ENCODE peak calls at places on chromosomes 16 and 17, in eight cellular contexts. K is LoVo, Y is pancreas, E is GM13976, L is mesothelial cell of epicardium, B is cardiac muscle cell, R is PC-3, F is MG63. M is an unnamed sample.

GRCh38 chr17:14334919-14335318 is 34.0 kb downstream of the HS3ST3B1 start:
- DNase-seq in K (no peak), Y (no peak), E (no peak), L (no peak), B (no peak), R (no peak), F (no peak), M (no peak)

GRCh38 chr17:41178341-41178740 is 320 bp upstream of the KRTAP4-2 start:
- DNase-seq in K (no peak), Y (no peak), E (no peak), L (no peak), B (no peak), R (peak; percentile 43), F (peak; percentile 40), M (no peak)

GRCh38 chr17:9900744-9901143 is 4.3 kb downstream of the RCVRN start:
- DNase-seq in K (no peak), Y (no peak), E (no peak), L (no peak), B (no peak), R (peak; percentile 47), F (peak; percentile 47), M (no peak)

GRCh38 chr17:67751101-67752074 is 33.7 kb downstream of the NOL11 start:
- DNase-seq in K (no peak), Y (no peak), E (no peak), L (no peak), B (no peak), R (no peak), F (peak; percentile 12), M (no peak)

GRCh38 chr16:88285514-88285822 is 97.3 kb upstream of the ZNF469 start:
- DNase-seq in K (no peak), Y (no peak), E (no peak), L (no peak), B (no peak), R (no peak), F (no peak), M (no peak)

GRCh38 chr16:70468776-70469525 is 14.6 kb downstream of the FCSK start:
- DNase-seq in K (no peak), Y (no peak), E (peak; percentile 22), L (no peak), B (no peak), R (no peak), F (no peak), M (no peak)

GRCh38 chr16:8893976-8894690 is 12.0 kb downstream of the LITAFD start:
- DNase-seq in K (no peak), Y (no peak), E (no peak), L (no peak), B (no peak), R (no peak), F (no peak), M (no peak)

GRCh38 chr17:1612400-1612799 is 16.2 kb downstream of the SLC43A2 start:
- DNase-seq in K (no peak), Y (no peak), E (no peak), L (no peak), B (no peak), R (no peak), F (no peak), M (no peak)

GRCh38 chr17:12342161-12342560 is 321.5 kb downstream of the MAP2K4 start:
- DNase-seq in K (no peak), Y (no peak), E (no peak), L (no peak), B (no peak), R (no peak), F (no peak), M (no peak)

GRCh38 chr16:27740496-27741201 is 190.7 kb downstream of the KATNIP start:
- DNase-seq in K (no peak), Y (no peak), E (no peak), L (no peak), B (no peak), R (no peak), F (no peak), M (no peak)

GRCh38 chr17:36599546-36600250 is 1.7 kb upstream of the MRM1 start:
- DNase-seq in K (no peak), Y (no peak), E (no peak), L (no peak), B (no peak), R (no peak), F (no peak), M (no peak)

GRCh38 chr17:32482568-32483320 is 4.0 kb upstream of the CDK5R1 start:
- DNase-seq in K (no peak), Y (no peak), E (no peak), L (no peak), B (no peak), R (no peak), F (no peak), M (no peak)

GRCh38 chr16:57801098-57801855 is 1.0 kb downstream of the KIFC3 start:
- DNase-seq in K (peak; percentile 46), Y (no peak), E (no peak), L (no peak), B (no peak), R (peak; percentile 62), F (peak; percentile 83), M (peak; percentile 61)

GRCh38 chr17:62703776-62704380 is 76.4 kb downstream of the MRC2 start:
- DNase-seq in K (peak; percentile 77), Y (peak; percentile 50), E (peak; percentile 86), L (peak; percentile 72), B (peak; percentile 87), R (peak; percentile 90), F (peak; percentile 81), M (peak; percentile 50)

GRCh38 chr16:89574681-89575246 is 794 bp upstream of the CPNE7 start:
- DNase-seq in K (peak; percentile 68), Y (peak; percentile 31), E (peak; percentile 93), L (no peak), B (peak; percentile 79), R (peak; percentile 69), F (peak; percentile 76), M (peak; percentile 81)

GRCh38 chr17:66691644-66692500 is 143.0 kb upstream of the CACNG5 start:
- DNase-seq in K (no peak), Y (no peak), E (no peak), L (no peak), B (no peak), R (peak; percentile 78), F (peak; percentile 75), M (peak; percentile 59)

GRCh38 chr16:56912746-56913703 is 18.9 kb upstream of the HERPUD1 start:
- DNase-seq in K (no peak), Y (no peak), E (no peak), L (no peak), B (no peak), R (no peak), F (peak; percentile 51), M (no peak)

GRCh38 chr17:29251969-29252866 is 5.6 kb downstream of the CRYBA1 start:
- DNase-seq in K (no peak), Y (no peak), E (peak; percentile 41), L (no peak), B (peak; percentile 48), R (peak; percentile 36), F (no peak), M (peak; percentile 35)

GRCh38 chr17:2081564-2081963 is 26.7 kb downstream of the HIC1 start:
- DNase-seq in K (no peak), Y (no peak), E (no peak), L (no peak), B (no peak), R (peak; percentile 84), F (no peak), M (no peak)

GRCh38 chr16:11706180-11706742 is 36.4 kb downstream of the TXNDC11 start:
- DNase-seq in K (no peak), Y (peak; percentile 48), E (no peak), L (no peak), B (no peak), R (no peak), F (no peak), M (no peak)

GRCh38 chr17:47301161-47301560 is 22.6 kb upstream of the EFCAB13 start:
- DNase-seq in K (no peak), Y (no peak), E (peak; percentile 46), L (no peak), B (no peak), R (no peak), F (no peak), M (no peak)

GRCh38 chr17:41406205-41406604 is 8.8 kb upstream of the KRT31 start:
- DNase-seq in K (no peak), Y (no peak), E (no peak), L (no peak), B (no peak), R (peak; percentile 52), F (no peak), M (peak; percentile 16)

GRCh38 chr17:35083071-35083470 is 19.6 kb upstream of the RFFL start:
- DNase-seq in K (no peak), Y (no peak), E (no peak), L (no peak), B (no peak), R (no peak), F (no peak), M (no peak)

GRCh38 chr16:51359141-51359960 is 208.3 kb upstream of the SALL1 start:
- DNase-seq in K (no peak), Y (no peak), E (no peak), L (no peak), B (no peak), R (no peak), F (no peak), M (no peak)

GRCh38 chr17:43755389-43755875 is 3.2 kb downstream of the SOST start:
- DNase-seq in K (no peak), Y (no peak), E (peak; percentile 51), L (no peak), B (peak; percentile 43), R (peak; percentile 29), F (no peak), M (no peak)

GRCh38 chr16:57361384-57361783 is 2.8 kb downstream of the CCL22 start:
- DNase-seq in K (no peak), Y (peak; percentile 42), E (no peak), L (no peak), B (no peak), R (no peak), F (no peak), M (no peak)

GRCh38 chr17:31564883-31565297 is 173.4 kb downstream of the RAB11FIP4 start:
- DNase-seq in K (no peak), Y (no peak), E (no peak), L (no peak), B (no peak), R (no peak), F (peak; percentile 87), M (no peak)

GRCh38 chr16:67481561-67482259 is 753 bp upstream of the ATP6V0D1 start:
- DNase-seq in K (peak; percentile 29), Y (no peak), E (no peak), L (no peak), B (no peak), R (no peak), F (no peak), M (no peak)

GRCh38 chr17:21467739-21468490 is 91.8 kb downstream of the KCNJ12 start:
- DNase-seq in K (no peak), Y (no peak), E (no peak), L (no peak), B (no peak), R (no peak), F (no peak), M (no peak)